ENCODE peak calls at places on chromosomes 11 and 22, in six cellular contexts. One of them, this sample, is unnamed.
A peak's percentile ranks its signal among the peaks of the same experiment; 100 is the strongest.

GRCh38 chr11:14411818-14412217 is 52.8 kb upstream of the RRAS2 start:
- DNase-seq in body of pancreas: no peak
- DNase-seq in adrenal gland: peak; percentile 35
- DNase-seq in GM23248: peak; percentile 96
- DNase-seq in IMR-90: peak; percentile 89
- DNase-seq in CD8-positive, alpha-beta memory T cell: no peak
- DNase-seq in this sample: no peak

GRCh38 chr11:131486100-131486499 is 115.7 kb downstream of the NTM start:
- DNase-seq in body of pancreas: no peak
- DNase-seq in adrenal gland: no peak
- DNase-seq in GM23248: peak; percentile 53
- DNase-seq in IMR-90: no peak
- DNase-seq in CD8-positive, alpha-beta memory T cell: no peak
- DNase-seq in this sample: no peak

GRCh38 chr11:61693897-61694840 is 14.0 kb downstream of the DAGLA start:
- DNase-seq in body of pancreas: peak; percentile 63
- DNase-seq in adrenal gland: peak; percentile 93
- DNase-seq in GM23248: no peak
- DNase-seq in IMR-90: no peak
- DNase-seq in CD8-positive, alpha-beta memory T cell: no peak
- DNase-seq in this sample: no peak

GRCh38 chr22:38569972-38570840 is at the start of gene DMC1:
- DNase-seq in body of pancreas: peak; percentile 96
- DNase-seq in adrenal gland: peak; percentile 90
- DNase-seq in GM23248: peak; percentile 90
- DNase-seq in IMR-90: peak; percentile 69
- DNase-seq in CD8-positive, alpha-beta memory T cell: peak; percentile 99
- DNase-seq in this sample: peak; percentile 50

GRCh38 chr11:56271092-56271491 is 2.9 kb upstream of the OR5T1 start:
- DNase-seq in body of pancreas: no peak
- DNase-seq in adrenal gland: no peak
- DNase-seq in GM23248: no peak
- DNase-seq in IMR-90: no peak
- DNase-seq in CD8-positive, alpha-beta memory T cell: no peak
- DNase-seq in this sample: no peak

GRCh38 chr22:31347251-31348008 is 1.3 kb upstream of the PATZ1 start:
- DNase-seq in body of pancreas: peak; percentile 67
- DNase-seq in adrenal gland: peak; percentile 74
- DNase-seq in GM23248: peak; percentile 86
- DNase-seq in IMR-90: peak; percentile 62
- DNase-seq in CD8-positive, alpha-beta memory T cell: peak; percentile 20
- DNase-seq in this sample: peak; percentile 59

GRCh38 chr11:22703040-22703439 is 36.6 kb downstream of the GAS2 start:
- DNase-seq in body of pancreas: peak; percentile 54
- DNase-seq in adrenal gland: no peak
- DNase-seq in GM23248: peak; percentile 34
- DNase-seq in IMR-90: peak; percentile 77
- DNase-seq in CD8-positive, alpha-beta memory T cell: no peak
- DNase-seq in this sample: no peak

GRCh38 chr11:126925321-126926093 is 75.1 kb downstream of the KIRREL3 start:
- DNase-seq in body of pancreas: no peak
- DNase-seq in adrenal gland: no peak
- DNase-seq in GM23248: peak; percentile 91
- DNase-seq in IMR-90: peak; percentile 79
- DNase-seq in CD8-positive, alpha-beta memory T cell: no peak
- DNase-seq in this sample: no peak

GRCh38 chr11:1893581-1894359 is 2.1 kb upstream of the PRR33 start:
- DNase-seq in body of pancreas: no peak
- DNase-seq in adrenal gland: no peak
- DNase-seq in GM23248: no peak
- DNase-seq in IMR-90: peak; percentile 12
- DNase-seq in CD8-positive, alpha-beta memory T cell: no peak
- DNase-seq in this sample: no peak

GRCh38 chr22:45450931-45451651 is 37.6 kb downstream of the RIBC2 start:
- DNase-seq in body of pancreas: no peak
- DNase-seq in adrenal gland: peak; percentile 26
- DNase-seq in GM23248: peak; percentile 91
- DNase-seq in IMR-90: peak; percentile 97
- DNase-seq in CD8-positive, alpha-beta memory T cell: no peak
- DNase-seq in this sample: no peak

GRCh38 chr22:44592466-44593180 is 94.6 kb upstream of the RTL6 start:
- DNase-seq in body of pancreas: no peak
- DNase-seq in adrenal gland: no peak
- DNase-seq in GM23248: no peak
- DNase-seq in IMR-90: no peak
- DNase-seq in CD8-positive, alpha-beta memory T cell: no peak
- DNase-seq in this sample: no peak

GRCh38 chr22:36743011-36743410 is 32.9 kb downstream of the IFT27 start:
- DNase-seq in body of pancreas: peak; percentile 4
- DNase-seq in adrenal gland: no peak
- DNase-seq in GM23248: no peak
- DNase-seq in IMR-90: no peak
- DNase-seq in CD8-positive, alpha-beta memory T cell: no peak
- DNase-seq in this sample: no peak

GRCh38 chr11:129652828-129653227 is 162.8 kb upstream of the TMEM45B start:
- DNase-seq in body of pancreas: no peak
- DNase-seq in adrenal gland: no peak
- DNase-seq in GM23248: peak; percentile 21
- DNase-seq in IMR-90: peak; percentile 79
- DNase-seq in CD8-positive, alpha-beta memory T cell: no peak
- DNase-seq in this sample: no peak

GRCh38 chr11:64522843-64523242 is 68.2 kb upstream of the SLC22A12 start:
- DNase-seq in body of pancreas: no peak
- DNase-seq in adrenal gland: no peak
- DNase-seq in GM23248: no peak
- DNase-seq in IMR-90: no peak
- DNase-seq in CD8-positive, alpha-beta memory T cell: no peak
- DNase-seq in this sample: no peak

GRCh38 chr11:113540416-113541330 is 65.5 kb upstream of the DRD2 start:
- DNase-seq in body of pancreas: no peak
- DNase-seq in adrenal gland: no peak
- DNase-seq in GM23248: no peak
- DNase-seq in IMR-90: no peak
- DNase-seq in CD8-positive, alpha-beta memory T cell: no peak
- DNase-seq in this sample: no peak

GRCh38 chr22:48278620-48279464 is 1516.4 kb downstream of the TBC1D22A start:
- DNase-seq in body of pancreas: no peak
- DNase-seq in adrenal gland: no peak
- DNase-seq in GM23248: no peak
- DNase-seq in IMR-90: no peak
- DNase-seq in CD8-positive, alpha-beta memory T cell: no peak
- DNase-seq in this sample: no peak

GRCh38 chr11:134858783-134859480 is 446.9 kb upstream of the B3GAT1 start:
- DNase-seq in body of pancreas: no peak
- DNase-seq in adrenal gland: no peak
- DNase-seq in GM23248: no peak
- DNase-seq in IMR-90: no peak
- DNase-seq in CD8-positive, alpha-beta memory T cell: no peak
- DNase-seq in this sample: no peak

GRCh38 chr11:130448416-130449068 is at the start of gene ADAMTS15:
- DNase-seq in body of pancreas: peak; percentile 65
- DNase-seq in adrenal gland: peak; percentile 77
- DNase-seq in GM23248: peak; percentile 83
- DNase-seq in IMR-90: peak; percentile 84
- DNase-seq in CD8-positive, alpha-beta memory T cell: no peak
- DNase-seq in this sample: no peak

GRCh38 chr11:128725630-128726461 is 32.0 kb downstream of the FLI1 start:
- DNase-seq in body of pancreas: no peak
- DNase-seq in adrenal gland: peak; percentile 30
- DNase-seq in GM23248: peak; percentile 53
- DNase-seq in IMR-90: peak; percentile 59
- DNase-seq in CD8-positive, alpha-beta memory T cell: peak; percentile 33
- DNase-seq in this sample: no peak

GRCh38 chr11:109196016-109196415 is 226.0 kb upstream of the C11orf87 start:
- DNase-seq in body of pancreas: no peak
- DNase-seq in adrenal gland: no peak
- DNase-seq in GM23248: no peak
- DNase-seq in IMR-90: peak; percentile 3
- DNase-seq in CD8-positive, alpha-beta memory T cell: no peak
- DNase-seq in this sample: no peak

GRCh38 chr11:45355706-45356041 is 69.5 kb upstream of the SYT13 start:
- DNase-seq in body of pancreas: no peak
- DNase-seq in adrenal gland: no peak
- DNase-seq in GM23248: no peak
- DNase-seq in IMR-90: no peak
- DNase-seq in CD8-positive, alpha-beta memory T cell: no peak
- DNase-seq in this sample: no peak

GRCh38 chr22:24037851-24038765 is 27.0 kb downstream of the CABIN1 start:
- DNase-seq in body of pancreas: no peak
- DNase-seq in adrenal gland: no peak
- DNase-seq in GM23248: no peak
- DNase-seq in IMR-90: no peak
- DNase-seq in CD8-positive, alpha-beta memory T cell: no peak
- DNase-seq in this sample: no peak

GRCh38 chr11:45662665-45663485 is 2.5 kb downstream of the CHST1 start:
- DNase-seq in body of pancreas: no peak
- DNase-seq in adrenal gland: peak; percentile 35
- DNase-seq in GM23248: peak; percentile 96
- DNase-seq in IMR-90: peak; percentile 89
- DNase-seq in CD8-positive, alpha-beta memory T cell: no peak
- DNase-seq in this sample: no peak

GRCh38 chr11:124746621-124747243 is 5.3 kb downstream of the VSIG2 start:
- DNase-seq in body of pancreas: peak; percentile 87
- DNase-seq in adrenal gland: peak; percentile 63
- DNase-seq in GM23248: peak; percentile 84
- DNase-seq in IMR-90: peak; percentile 72
- DNase-seq in CD8-positive, alpha-beta memory T cell: peak; percentile 73
- DNase-seq in this sample: no peak
- H3K27ac ChIP-seq in body of pancreas: peak overlapping the region; percentile 55
- H3K27ac ChIP-seq in adrenal gland: no peak overlapping the region
- H3K27ac ChIP-seq in GM23248: no peak overlapping the region
- H3K27ac ChIP-seq in IMR-90: peak overlapping the region; percentile 4
- H3K27ac ChIP-seq in CD8-positive, alpha-beta memory T cell: peak overlapping the region; percentile 76
- H3K27ac ChIP-seq in this sample: no peak overlapping the region

GRCh38 chr11:73259406-73260126 is 12.6 kb upstream of the P2RY6 start:
- DNase-seq in body of pancreas: no peak
- DNase-seq in adrenal gland: no peak
- DNase-seq in GM23248: no peak
- DNase-seq in IMR-90: no peak
- DNase-seq in CD8-positive, alpha-beta memory T cell: no peak
- DNase-seq in this sample: no peak

GRCh38 chr11:73260127-73260457 is 12.0 kb upstream of the P2RY6 start:
- DNase-seq in body of pancreas: no peak
- DNase-seq in adrenal gland: no peak
- DNase-seq in GM23248: no peak
- DNase-seq in IMR-90: no peak
- DNase-seq in CD8-positive, alpha-beta memory T cell: no peak
- DNase-seq in this sample: no peak

GRCh38 chr11:73257342-73258103 is 14.6 kb upstream of the P2RY6 start:
- DNase-seq in body of pancreas: no peak
- DNase-seq in adrenal gland: peak; percentile 89
- DNase-seq in GM23248: peak; percentile 97
- DNase-seq in IMR-90: peak; percentile 91
- DNase-seq in CD8-positive, alpha-beta memory T cell: no peak
- DNase-seq in this sample: no peak

GRCh38 chr11:73262851-73263495 is 9.2 kb upstream of the P2RY6 start:
- DNase-seq in body of pancreas: no peak
- DNase-seq in adrenal gland: peak; percentile 45
- DNase-seq in GM23248: peak; percentile 77
- DNase-seq in IMR-90: peak; percentile 52
- DNase-seq in CD8-positive, alpha-beta memory T cell: no peak
- DNase-seq in this sample: no peak

GRCh38 chr11:73258104-73258684 is 13.9 kb upstream of the P2RY6 start:
- DNase-seq in body of pancreas: no peak
- DNase-seq in adrenal gland: no peak
- DNase-seq in GM23248: no peak
- DNase-seq in IMR-90: no peak
- DNase-seq in CD8-positive, alpha-beta memory T cell: no peak
- DNase-seq in this sample: no peak
- H3K27ac ChIP-seq in body of pancreas: no peak overlapping the region
- H3K27ac ChIP-seq in adrenal gland: no peak overlapping the region
- H3K27ac ChIP-seq in GM23248: peak overlapping the region; percentile 96
- H3K27ac ChIP-seq in IMR-90: peak overlapping the region; percentile 92
- H3K27ac ChIP-seq in CD8-positive, alpha-beta memory T cell: no peak overlapping the region
- H3K27ac ChIP-seq in this sample: no peak overlapping the region

GRCh38 chr22:17949926-17950473 is 74.4 kb downstream of the MICAL3 start:
- DNase-seq in body of pancreas: no peak
- DNase-seq in adrenal gland: no peak
- DNase-seq in GM23248: peak; percentile 47
- DNase-seq in IMR-90: no peak
- DNase-seq in CD8-positive, alpha-beta memory T cell: no peak
- DNase-seq in this sample: no peak
- H3K27ac ChIP-seq in body of pancreas: no peak overlapping the region
- H3K27ac ChIP-seq in adrenal gland: no peak overlapping the region
- H3K27ac ChIP-seq in GM23248: peak overlapping the region; percentile 71
- H3K27ac ChIP-seq in IMR-90: no peak overlapping the region
- H3K27ac ChIP-seq in CD8-positive, alpha-beta memory T cell: no peak overlapping the region
- H3K27ac ChIP-seq in this sample: no peak overlapping the region

GRCh38 chr11:33987975-33988580 is 63.5 kb upstream of the CAPRIN1 start:
- DNase-seq in body of pancreas: peak; percentile 72
- DNase-seq in adrenal gland: peak; percentile 75
- DNase-seq in GM23248: peak; percentile 89
- DNase-seq in IMR-90: peak; percentile 78
- DNase-seq in CD8-positive, alpha-beta memory T cell: peak; percentile 63
- DNase-seq in this sample: peak; percentile 26
- H3K27ac ChIP-seq in body of pancreas: no peak overlapping the region
- H3K27ac ChIP-seq in adrenal gland: no peak overlapping the region
- H3K27ac ChIP-seq in GM23248: no peak overlapping the region
- H3K27ac ChIP-seq in IMR-90: no peak overlapping the region
- H3K27ac ChIP-seq in CD8-positive, alpha-beta memory T cell: no peak overlapping the region
- H3K27ac ChIP-seq in this sample: no peak overlapping the region

DNA sequence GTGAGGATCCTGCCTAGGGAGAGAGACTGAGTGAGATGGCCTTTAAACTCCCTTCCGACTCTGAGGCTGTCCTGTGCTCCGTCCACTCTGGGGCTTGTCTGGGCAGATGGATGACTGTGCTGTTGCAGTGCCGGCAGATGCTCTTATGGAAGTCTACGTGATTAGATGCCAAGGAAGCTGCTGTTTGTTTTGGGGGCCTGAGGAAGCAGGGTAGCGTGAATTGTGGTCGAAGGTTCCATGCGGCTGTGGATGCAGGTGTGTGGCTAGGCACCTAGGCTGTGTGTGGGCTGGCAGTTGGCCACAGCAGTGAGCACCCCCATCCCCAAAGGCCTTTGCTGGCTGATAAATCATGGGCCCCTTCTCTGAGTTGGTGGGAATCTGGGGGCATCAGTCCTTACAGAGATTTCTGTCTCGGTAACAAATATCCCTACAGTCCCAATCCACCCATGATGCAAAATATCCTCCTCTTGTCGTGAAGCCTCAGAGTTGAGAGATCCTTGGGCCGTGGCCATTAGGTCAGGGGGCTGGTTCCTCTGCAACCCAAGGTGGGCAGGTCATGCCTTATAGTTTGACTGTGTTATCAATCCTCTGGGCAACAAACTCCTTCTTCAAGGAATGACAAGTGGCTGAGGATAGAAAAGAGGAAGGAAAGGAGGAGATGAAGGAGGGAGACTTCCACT is 31.2 kb downstream of the AMPD3 start:
- DNase-seq in body of pancreas: no peak
- DNase-seq in adrenal gland: peak; percentile 8
- DNase-seq in GM23248: no peak
- DNase-seq in IMR-90: no peak
- DNase-seq in CD8-positive, alpha-beta memory T cell: no peak
- DNase-seq in this sample: no peak
- H3K27ac ChIP-seq in body of pancreas: no peak overlapping the region
- H3K27ac ChIP-seq in adrenal gland: no peak overlapping the region
- H3K27ac ChIP-seq in GM23248: no peak overlapping the region
- H3K27ac ChIP-seq in IMR-90: no peak overlapping the region
- H3K27ac ChIP-seq in CD8-positive, alpha-beta memory T cell: no peak overlapping the region
- H3K27ac ChIP-seq in this sample: peak overlapping the region; percentile 64

This sample was measured in substantia nigra.